ENCODE peak calls at places on chromosomes 12 and 14, in four cellular contexts. C is tibial artery, M is transverse colon, S is pancreas. J is an unnamed sample.

GRCh38 chr12:65845751-65846537 is 21.7 kb downstream of the HMGA2 start:
- DNase-seq in C (no peak), M (no peak), S (no peak), J (no peak)

GRCh38 chr12:100473716-100474150 is at the start of gene NR1H4:
- DNase-seq in C (no peak), M (no peak), S (no peak), J (no peak)

GRCh38 chr14:72763892-72764291 is 130.0 kb downstream of the DPF3 start:
- DNase-seq in C (no peak), M (no peak), S (no peak), J (no peak)

GRCh38 chr12:6941786-6942185 is 1.8 kb upstream of the RNU7-1 start:
- DNase-seq in C (no peak), M (no peak), S (no peak), J (no peak)

GRCh38 chr14:51219473-51220448 is 20.3 kb upstream of the TMX1 start:
- DNase-seq in C (no peak), M (no peak), S (no peak), J (no peak)

GRCh38 chr14:65502676-65503124 is 90.2 kb downstream of the FUT8 start:
- DNase-seq in C (no peak), M (no peak), S (no peak), J (no peak)

GRCh38 chr14:76268013-76268376 is 107.9 kb upstream of the ESRRB start:
- DNase-seq in C (no peak), M (no peak), S (no peak), J (no peak)

GRCh38 chr12:127964717-127965116 is 302.3 kb upstream of the TMEM132C start:
- DNase-seq in C (no peak), M (no peak), S (no peak), J (no peak)

GRCh38 chr14:54796961-54797360 is 105.7 kb downstream of the GCH1 start:
- DNase-seq in C (no peak), M (no peak), S (no peak), J (no peak)

GRCh38 chr14:71665781-71666180 is 266.4 kb upstream of the RGS6 start:
- DNase-seq in C (no peak), M (no peak), S (no peak), J (no peak)

GRCh38 chr12:119322324-119322723 is 12.2 kb upstream of the CCDC60 start:
- DNase-seq in C (no peak), M (peak), S (no peak), J (no peak)

GRCh38 chr14:68040633-68041369 is 221.2 kb downstream of the RAD51B start:
- DNase-seq in C (no peak), M (no peak), S (no peak), J (no peak)

GRCh38 chr12:94694732-94695131 is 44.4 kb upstream of the TMCC3 start:
- DNase-seq in C (no peak), M (no peak), S (no peak), J (no peak)

GRCh38 chr12:48388938-48389337 is 38.2 kb upstream of the ZNF641 start:
- DNase-seq in C (no peak), M (no peak), S (no peak), J (no peak)

GRCh38 chr12:127145929-127146789 is 1120.8 kb upstream of the TMEM132C start:
- DNase-seq in C (no peak), M (peak), S (peak), J (peak)

GRCh38 chr14:92704036-92704804 is 44.2 kb downstream of the LGMN start:
- DNase-seq in C (peak), M (peak), S (no peak), J (no peak)

GRCh38 chr14:101849640-101850039 is 88.1 kb downstream of the PPP2R5C start:
- DNase-seq in C (no peak), M (no peak), S (no peak), J (no peak)

GRCh38 chr12:74537126-74537706 is 419 bp upstream of the ATXN7L3B start:
- DNase-seq in C (no peak), M (no peak), S (no peak), J (no peak)

GRCh38 chr14:61213116-61213720 is 67.9 kb downstream of the TMEM30B start:
- DNase-seq in C (no peak), M (no peak), S (no peak), J (no peak)

GRCh38 chr12:75969768-75970167 is 61.8 kb downstream of the PHLDA1 start:
- DNase-seq in C (no peak), M (no peak), S (no peak), J (no peak)

GRCh38 chr12:98970950-98971349 is 325.9 kb downstream of the APAF1 start:
- DNase-seq in C (no peak), M (no peak), S (no peak), J (no peak)
- H3K27ac ChIP-seq in C (no peak), M (no peak), S (peak), J (no peak)

GRCh38 chr12:55843431-55843830 is 695 bp upstream of the MMP19 start:
- DNase-seq in C (peak), M (no peak), S (no peak), J (no peak)

GRCh38 chr12:55847603-55848329 is 5.0 kb upstream of the MMP19 start:
- DNase-seq in C (peak), M (peak), S (no peak), J (no peak)

GRCh38 chr12:55845349-55845748 is 2.6 kb upstream of the MMP19 start:
- DNase-seq in C (peak), M (no peak), S (no peak), J (no peak)

GRCh38 chr12:55847033-55847432 is 4.3 kb upstream of the MMP19 start:
- DNase-seq in C (peak), M (no peak), S (no peak), J (no peak)

DNA sequence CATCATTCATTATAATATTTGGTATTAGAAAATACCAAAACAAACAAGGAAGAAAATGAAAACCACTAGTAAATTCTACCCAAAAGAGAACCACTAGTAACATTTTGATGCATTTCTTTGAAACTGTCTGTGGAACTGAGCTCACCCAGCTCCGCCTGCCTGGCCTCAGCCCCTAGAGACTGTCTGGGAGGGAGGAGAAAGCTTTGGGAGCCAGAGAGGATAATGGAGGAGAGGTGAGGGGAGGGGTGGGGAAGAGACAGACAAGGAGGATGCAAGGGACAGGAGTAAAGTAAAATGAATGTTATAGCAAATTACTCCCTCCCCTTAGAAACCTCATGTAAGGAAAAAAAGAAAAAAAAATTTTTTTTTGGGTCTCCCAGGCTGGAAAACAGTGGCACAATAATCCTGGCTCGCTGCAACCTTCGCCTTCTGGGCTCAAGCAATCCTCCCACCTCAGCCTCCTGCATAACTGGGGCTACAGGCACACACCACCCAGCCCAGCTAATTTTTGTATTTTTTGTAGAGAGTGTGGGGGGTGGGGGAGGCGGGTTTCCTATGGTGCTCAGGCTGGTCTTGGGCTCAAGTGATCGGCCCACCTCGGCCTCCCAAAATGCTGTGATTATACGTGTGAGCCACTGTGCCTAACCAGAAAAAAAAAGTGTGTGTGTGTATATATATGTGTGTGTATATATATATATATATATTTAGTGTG is 3.2 kb upstream of the MMP19 start:
- DNase-seq in C (peak), M (no peak), S (no peak), J (no peak)
- H3K27ac ChIP-seq in C (peak), M (peak), S (no peak), J (no peak)

DNA sequence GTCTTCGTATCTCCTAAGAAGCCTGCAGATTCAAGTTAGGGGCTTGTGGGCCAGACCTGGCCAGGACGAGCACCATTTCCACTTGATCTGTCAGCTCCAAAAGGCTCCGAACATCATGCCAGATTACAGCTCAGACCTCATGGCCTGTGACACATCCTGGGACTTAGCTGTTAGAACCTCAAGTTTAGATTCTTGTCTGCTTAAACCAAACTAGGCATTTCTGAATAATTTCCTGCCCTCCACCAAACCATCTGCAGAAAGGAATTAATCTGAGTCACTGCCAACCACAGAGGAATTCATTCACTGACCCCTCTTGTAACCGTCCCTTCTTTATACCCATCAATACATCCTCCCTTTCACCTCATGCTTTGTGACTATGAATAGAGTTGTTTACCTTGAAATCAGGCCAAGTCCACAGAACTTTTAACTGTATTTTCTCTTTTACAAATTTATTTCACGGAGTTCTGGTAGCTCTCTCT is 120.3 kb downstream of the FBXL14 start:
- DNase-seq in C (no peak), M (no peak), S (no peak), J (no peak)
- H3K27ac ChIP-seq in C (peak), M (peak), S (no peak), J (no peak)

GRCh38 chr14:90850487-90850886 is 34.3 kb upstream of the TTC7B start:
- DNase-seq in C (no peak), M (no peak), S (no peak), J (no peak)
- H3K27ac ChIP-seq in C (no peak), M (no peak), S (no peak), J (no peak)